ENCODE peak calls at places on chromosomes 3 and 15, in seven cellular contexts. One of them, this sample, is unnamed.

GRCh38 chr15:35491999-35492398 is 54.0 kb downstream of the DPH6 start:
- DNase-seq in stimulated activated CD4-positive, alpha-beta T cell treated with anti-CD3 and anti-CD28 coated beads, Interleukin-1b, Interleukin-23, amount 100 ng/mL, for 4 hours: no peak
- DNase-seq in GM18507: no peak
- DNase-seq in heart left ventricle: no peak
- DNase-seq in mesenchymal stem cell: no peak
- DNase-seq in iris pigment epithelial cell: no peak
- DNase-seq in NT2/D1: no peak
- DNase-seq in this sample: no peak

GRCh38 chr15:69914960-69915359 is 182.8 kb downstream of the TLE3 start:
- DNase-seq in iris pigment epithelial cell: no peak
- DNase-seq in mesenchymal stem cell: no peak
- DNase-seq in heart left ventricle: no peak
- DNase-seq in NT2/D1: no peak
- DNase-seq in stimulated activated CD4-positive, alpha-beta T cell treated with anti-CD3 and anti-CD28 coated beads, Interleukin-1b, Interleukin-23, amount 100 ng/mL, for 4 hours: no peak
- DNase-seq in GM18507: no peak
- DNase-seq in this sample: no peak

GRCh38 chr3:45060165-45060897 is 34.2 kb downstream of the CLEC3B start:
- DNase-seq in NT2/D1: no peak
- DNase-seq in iris pigment epithelial cell: no peak
- DNase-seq in heart left ventricle: no peak
- DNase-seq in GM18507: no peak
- DNase-seq in stimulated activated CD4-positive, alpha-beta T cell treated with anti-CD3 and anti-CD28 coated beads, Interleukin-1b, Interleukin-23, amount 100 ng/mL, for 4 hours: no peak
- DNase-seq in mesenchymal stem cell: peak
- DNase-seq in this sample: no peak

GRCh38 chr3:30655187-30655812 is 48.9 kb downstream of the TGFBR2 start:
- DNase-seq in heart left ventricle: no peak
- DNase-seq in mesenchymal stem cell: peak
- DNase-seq in GM18507: no peak
- DNase-seq in iris pigment epithelial cell: peak
- DNase-seq in NT2/D1: no peak
- DNase-seq in stimulated activated CD4-positive, alpha-beta T cell treated with anti-CD3 and anti-CD28 coated beads, Interleukin-1b, Interleukin-23, amount 100 ng/mL, for 4 hours: no peak
- DNase-seq in this sample: peak

GRCh38 chr3:82031576-82031975 is 270.1 kb upstream of the GBE1 start:
- DNase-seq in GM18507: no peak
- DNase-seq in iris pigment epithelial cell: no peak
- DNase-seq in stimulated activated CD4-positive, alpha-beta T cell treated with anti-CD3 and anti-CD28 coated beads, Interleukin-1b, Interleukin-23, amount 100 ng/mL, for 4 hours: no peak
- DNase-seq in NT2/D1: no peak
- DNase-seq in mesenchymal stem cell: no peak
- DNase-seq in heart left ventricle: no peak
- DNase-seq in this sample: no peak

GRCh38 chr15:22966321-22967083 is 13.7 kb downstream of the CYFIP1 start:
- DNase-seq in heart left ventricle: no peak
- DNase-seq in NT2/D1: no peak
- DNase-seq in GM18507: no peak
- DNase-seq in stimulated activated CD4-positive, alpha-beta T cell treated with anti-CD3 and anti-CD28 coated beads, Interleukin-1b, Interleukin-23, amount 100 ng/mL, for 4 hours: no peak
- DNase-seq in iris pigment epithelial cell: no peak
- DNase-seq in mesenchymal stem cell: no peak
- DNase-seq in this sample: no peak

GRCh38 chr3:151300554-151300953 is 16.1 kb downstream of the GPR87 start:
- DNase-seq in mesenchymal stem cell: no peak
- DNase-seq in stimulated activated CD4-positive, alpha-beta T cell treated with anti-CD3 and anti-CD28 coated beads, Interleukin-1b, Interleukin-23, amount 100 ng/mL, for 4 hours: no peak
- DNase-seq in NT2/D1: no peak
- DNase-seq in iris pigment epithelial cell: no peak
- DNase-seq in heart left ventricle: no peak
- DNase-seq in GM18507: no peak
- DNase-seq in this sample: no peak

GRCh38 chr15:92603743-92604470 is 51.7 kb downstream of the FAM174B start:
- DNase-seq in heart left ventricle: no peak
- DNase-seq in iris pigment epithelial cell: no peak
- DNase-seq in stimulated activated CD4-positive, alpha-beta T cell treated with anti-CD3 and anti-CD28 coated beads, Interleukin-1b, Interleukin-23, amount 100 ng/mL, for 4 hours: no peak
- DNase-seq in NT2/D1: no peak
- DNase-seq in mesenchymal stem cell: no peak
- DNase-seq in GM18507: no peak
- DNase-seq in this sample: no peak

GRCh38 chr15:35657679-35658201 is 111.8 kb upstream of the DPH6 start:
- DNase-seq in heart left ventricle: no peak
- DNase-seq in stimulated activated CD4-positive, alpha-beta T cell treated with anti-CD3 and anti-CD28 coated beads, Interleukin-1b, Interleukin-23, amount 100 ng/mL, for 4 hours: no peak
- DNase-seq in iris pigment epithelial cell: peak
- DNase-seq in NT2/D1: no peak
- DNase-seq in mesenchymal stem cell: no peak
- DNase-seq in GM18507: no peak
- DNase-seq in this sample: no peak

GRCh38 chr3:142850395-142851023 is 38.4 kb downstream of the PCOLCE2 start:
- DNase-seq in iris pigment epithelial cell: peak
- DNase-seq in NT2/D1: no peak
- DNase-seq in stimulated activated CD4-positive, alpha-beta T cell treated with anti-CD3 and anti-CD28 coated beads, Interleukin-1b, Interleukin-23, amount 100 ng/mL, for 4 hours: no peak
- DNase-seq in GM18507: no peak
- DNase-seq in heart left ventricle: no peak
- DNase-seq in mesenchymal stem cell: peak
- DNase-seq in this sample: peak

GRCh38 chr15:82046668-82047492 is 1.1 kb upstream of the MEX3B start:
- DNase-seq in stimulated activated CD4-positive, alpha-beta T cell treated with anti-CD3 and anti-CD28 coated beads, Interleukin-1b, Interleukin-23, amount 100 ng/mL, for 4 hours: peak
- DNase-seq in GM18507: peak
- DNase-seq in heart left ventricle: peak
- DNase-seq in iris pigment epithelial cell: peak
- DNase-seq in NT2/D1: peak
- DNase-seq in mesenchymal stem cell: peak
- DNase-seq in this sample: peak

GRCh38 chr3:78887608-78888011 is 880.2 kb downstream of the ROBO1 start:
- DNase-seq in mesenchymal stem cell: peak
- DNase-seq in NT2/D1: no peak
- DNase-seq in GM18507: no peak
- DNase-seq in heart left ventricle: no peak
- DNase-seq in stimulated activated CD4-positive, alpha-beta T cell treated with anti-CD3 and anti-CD28 coated beads, Interleukin-1b, Interleukin-23, amount 100 ng/mL, for 4 hours: no peak
- DNase-seq in iris pigment epithelial cell: peak
- DNase-seq in this sample: peak

GRCh38 chr3:30354513-30354912 is 251.9 kb upstream of the TGFBR2 start:
- DNase-seq in heart left ventricle: peak
- DNase-seq in GM18507: no peak
- DNase-seq in iris pigment epithelial cell: no peak
- DNase-seq in mesenchymal stem cell: no peak
- DNase-seq in stimulated activated CD4-positive, alpha-beta T cell treated with anti-CD3 and anti-CD28 coated beads, Interleukin-1b, Interleukin-23, amount 100 ng/mL, for 4 hours: no peak
- DNase-seq in NT2/D1: no peak
- DNase-seq in this sample: no peak

GRCh38 chr15:57476533-57476975 is 100.2 kb downstream of the CGNL1 start:
- DNase-seq in GM18507: no peak
- DNase-seq in stimulated activated CD4-positive, alpha-beta T cell treated with anti-CD3 and anti-CD28 coated beads, Interleukin-1b, Interleukin-23, amount 100 ng/mL, for 4 hours: no peak
- DNase-seq in mesenchymal stem cell: peak
- DNase-seq in NT2/D1: no peak
- DNase-seq in iris pigment epithelial cell: peak
- DNase-seq in heart left ventricle: no peak
- DNase-seq in this sample: peak

GRCh38 chr3:58755153-58755552 is 88.6 kb upstream of the FAM3D start:
- DNase-seq in iris pigment epithelial cell: no peak
- DNase-seq in heart left ventricle: no peak
- DNase-seq in stimulated activated CD4-positive, alpha-beta T cell treated with anti-CD3 and anti-CD28 coated beads, Interleukin-1b, Interleukin-23, amount 100 ng/mL, for 4 hours: no peak
- DNase-seq in NT2/D1: no peak
- DNase-seq in GM18507: no peak
- DNase-seq in mesenchymal stem cell: no peak
- DNase-seq in this sample: no peak

GRCh38 chr3:195863121-195864061 is 45.0 kb downstream of the TNK2 start:
- DNase-seq in mesenchymal stem cell: peak
- DNase-seq in NT2/D1: peak
- DNase-seq in GM18507: peak
- DNase-seq in heart left ventricle: peak
- DNase-seq in iris pigment epithelial cell: peak
- DNase-seq in stimulated activated CD4-positive, alpha-beta T cell treated with anti-CD3 and anti-CD28 coated beads, Interleukin-1b, Interleukin-23, amount 100 ng/mL, for 4 hours: peak
- DNase-seq in this sample: peak

GRCh38 chr3:187286467-187287059 is 5.0 kb downstream of the MASP1 start:
- DNase-seq in heart left ventricle: no peak
- DNase-seq in stimulated activated CD4-positive, alpha-beta T cell treated with anti-CD3 and anti-CD28 coated beads, Interleukin-1b, Interleukin-23, amount 100 ng/mL, for 4 hours: no peak
- DNase-seq in mesenchymal stem cell: peak
- DNase-seq in NT2/D1: no peak
- DNase-seq in iris pigment epithelial cell: peak
- DNase-seq in GM18507: no peak
- DNase-seq in this sample: no peak

GRCh38 chr15:65923264-65923663 is 54.0 kb downstream of the RAB11A start:
- DNase-seq in GM18507: no peak
- DNase-seq in mesenchymal stem cell: no peak
- DNase-seq in NT2/D1: no peak
- DNase-seq in iris pigment epithelial cell: no peak
- DNase-seq in heart left ventricle: no peak
- DNase-seq in stimulated activated CD4-positive, alpha-beta T cell treated with anti-CD3 and anti-CD28 coated beads, Interleukin-1b, Interleukin-23, amount 100 ng/mL, for 4 hours: no peak
- DNase-seq in this sample: no peak

GRCh38 chr3:68919000-68919399 is 13.3 kb downstream of the TAFA4 start:
- DNase-seq in mesenchymal stem cell: peak
- DNase-seq in stimulated activated CD4-positive, alpha-beta T cell treated with anti-CD3 and anti-CD28 coated beads, Interleukin-1b, Interleukin-23, amount 100 ng/mL, for 4 hours: no peak
- DNase-seq in heart left ventricle: no peak
- DNase-seq in GM18507: no peak
- DNase-seq in NT2/D1: peak
- DNase-seq in iris pigment epithelial cell: peak
- DNase-seq in this sample: peak

GRCh38 chr15:76203346-76203745 is 107.9 kb downstream of the ETFA start:
- DNase-seq in iris pigment epithelial cell: no peak
- DNase-seq in NT2/D1: no peak
- DNase-seq in stimulated activated CD4-positive, alpha-beta T cell treated with anti-CD3 and anti-CD28 coated beads, Interleukin-1b, Interleukin-23, amount 100 ng/mL, for 4 hours: no peak
- DNase-seq in mesenchymal stem cell: no peak
- DNase-seq in heart left ventricle: no peak
- DNase-seq in GM18507: no peak
- DNase-seq in this sample: no peak

GRCh38 chr3:145134738-145135137 is 1026.2 kb downstream of the PLOD2 start:
- DNase-seq in GM18507: no peak
- DNase-seq in mesenchymal stem cell: no peak
- DNase-seq in stimulated activated CD4-positive, alpha-beta T cell treated with anti-CD3 and anti-CD28 coated beads, Interleukin-1b, Interleukin-23, amount 100 ng/mL, for 4 hours: no peak
- DNase-seq in NT2/D1: no peak
- DNase-seq in heart left ventricle: no peak
- DNase-seq in iris pigment epithelial cell: no peak
- DNase-seq in this sample: no peak

This sample was measured in foreskin keratinocyte.